ENCODE peak calls at places on chromosomes 4 and X, in six cellular contexts. C is H1, U is H9, G is neuronal stem cell, P is IMR-90, K is mesenchymal stem cell. W is an unnamed sample.

GRCh38 chrX:12988797-12989196 is 13.9 kb downstream of the TMSB4X start:
- DNase-seq in U (no peak), G (no peak), K (no peak), P (peak; percentile 74), C (no peak), W (no peak)

GRCh38 chr4:156248921-156249320 is 295.3 kb upstream of the CTSO start:
- DNase-seq in P (no peak), U (no peak), K (no peak), G (no peak), C (no peak), W (peak; percentile 45)

GRCh38 chr4:185590982-185591381 is 55.7 kb upstream of the PDLIM3 start:
- DNase-seq in P (no peak), U (no peak), C (no peak), G (no peak), K (no peak), W (no peak)

GRCh38 chrX:58025979-58026378 is 115.7 kb upstream of the ZXDA start:
- DNase-seq in P (peak; percentile 25), C (no peak), U (no peak), K (peak; percentile 10), G (no peak), W (no peak)

GRCh38 chr4:11900277-11900676 is 471.6 kb upstream of the HS3ST1 start:
- DNase-seq in P (no peak), G (no peak), K (no peak), U (no peak), C (no peak), W (no peak)

GRCh38 chrX:20248592-20249192 is 18.0 kb downstream of the RPS6KA3 start:
- DNase-seq in U (no peak), K (no peak), C (no peak), P (no peak), G (no peak), W (no peak)

GRCh38 chr4:7004331-7004730 is 38.8 kb upstream of the TADA2B start:
- DNase-seq in G (no peak), K (peak; percentile 36), C (no peak), U (no peak), P (no peak), W (no peak)

GRCh38 chr4:112038861-112039260 is 106.4 kb upstream of the FAM241A start:
- DNase-seq in G (no peak), K (peak; percentile 53), U (no peak), P (peak; percentile 4), C (no peak), W (no peak)

GRCh38 chrX:40971736-40972135 is 113.5 kb upstream of the USP9X start:
- DNase-seq in K (peak; percentile 15), P (peak; percentile 16), C (no peak), U (no peak), G (no peak), W (no peak)

GRCh38 chr4:105548483-105548882 is 3.9 kb upstream of the ARHGEF38 start:
- DNase-seq in G (no peak), U (no peak), P (no peak), C (no peak), K (peak; percentile 14), W (no peak)

GRCh38 chr4:133151681-133152329 is 2.7 kb downstream of the PCDH10 start:
- DNase-seq in K (peak; percentile 37), G (no peak), P (no peak), U (peak; percentile 73), C (no peak), W (no peak)

GRCh38 chr4:73593631-73594241 is 26.5 kb downstream of the RASSF6 start:
- DNase-seq in P (peak; percentile 49), K (peak; percentile 45), U (no peak), G (no peak), C (no peak), W (peak; percentile 29)

GRCh38 chr4:80989921-80990544 is 40.5 kb upstream of the BMP3 start:
- DNase-seq in C (peak; percentile 15), U (no peak), G (peak; percentile 51), K (peak; percentile 64), P (peak; percentile 73), W (peak; percentile 85)

GRCh38 chr4:173243321-173243720 is 74.7 kb downstream of the GALNT7 start:
- DNase-seq in U (no peak), G (no peak), P (peak; percentile 88), C (no peak), K (peak; percentile 70), W (peak; percentile 37)

GRCh38 chr4:107710493-107711459 is 9.3 kb downstream of the PAPSS1 start:
- DNase-seq in U (no peak), C (no peak), P (no peak), K (no peak), G (no peak), W (no peak)

GRCh38 chr4:19492611-19493010 is 759.1 kb upstream of the SLIT2 start:
- DNase-seq in U (no peak), G (no peak), P (peak; percentile 56), K (no peak), C (no peak), W (no peak)

GRCh38 chr4:183659919-183660318 is 826 bp downstream of the TRAPPC11 start:
- DNase-seq in C (no peak), G (no peak), U (no peak), K (no peak), P (peak; percentile 7), W (no peak)

GRCh38 chr4:15414601-15415091 is 13.2 kb upstream of the C1QTNF7 start:
- DNase-seq in P (peak; percentile 68), U (no peak), C (no peak), K (no peak), G (no peak), W (no peak)

GRCh38 chr4:67207941-67208441 is 337.3 kb downstream of the CENPC start:
- DNase-seq in G (no peak), C (no peak), P (no peak), K (no peak), U (no peak), W (no peak)

GRCh38 chr4:143375326-143376073 is 38.8 kb downstream of the GAB1 start:
- DNase-seq in K (peak; percentile 45), U (peak; percentile 50), C (no peak), P (no peak), G (no peak), W (no peak)

GRCh38 chr4:186781032-186781917 is 57.6 kb upstream of the FAT1 start:
- DNase-seq in P (peak; percentile 91), C (no peak), G (no peak), U (no peak), K (peak; percentile 72), W (no peak)

GRCh38 chr4:84470204-84470785 is 28.8 kb downstream of the NKX6-1 start:
- DNase-seq in U (peak; percentile 46), C (no peak), K (no peak), G (no peak), P (no peak), W (no peak)

GRCh38 chr4:4542824-4543485 is 1.1 kb upstream of the STX18 start:
- DNase-seq in P (no peak), G (no peak), U (no peak), C (no peak), K (no peak), W (no peak)

GRCh38 chr4:128386761-128387599 is 99.4 kb upstream of the PGRMC2 start:
- DNase-seq in P (peak; percentile 97), K (peak; percentile 99), G (no peak), U (no peak), C (no peak), W (peak; percentile 81)

GRCh38 chr4:128384091-128384520 is 96.5 kb upstream of the PGRMC2 start:
- DNase-seq in C (no peak), K (peak; percentile 66), G (no peak), U (no peak), P (peak; percentile 75), W (peak; percentile 83)

GRCh38 chr4:128384765-128385164 is 97.2 kb upstream of the PGRMC2 start:
- DNase-seq in G (no peak), U (no peak), C (no peak), P (no peak), K (no peak), W (no peak)

GRCh38 chr4:128385683-128386304 is 98.2 kb upstream of the PGRMC2 start:
- DNase-seq in C (no peak), P (peak; percentile 80), G (no peak), K (peak; percentile 99), U (no peak), W (peak; percentile 27)

GRCh38 chr4:128385199-128385598 is 97.6 kb upstream of the PGRMC2 start:
- DNase-seq in U (no peak), P (no peak), C (no peak), G (no peak), K (no peak), W (no peak)
- H3K18ac ChIP-seq in U (peak overlapping the region; percentile 15), P (peak overlapping the region; percentile 98), C (no peak overlapping the region), G (no peak overlapping the region), K (peak overlapping the region; percentile 71), W (no peak overlapping the region)

DNA sequence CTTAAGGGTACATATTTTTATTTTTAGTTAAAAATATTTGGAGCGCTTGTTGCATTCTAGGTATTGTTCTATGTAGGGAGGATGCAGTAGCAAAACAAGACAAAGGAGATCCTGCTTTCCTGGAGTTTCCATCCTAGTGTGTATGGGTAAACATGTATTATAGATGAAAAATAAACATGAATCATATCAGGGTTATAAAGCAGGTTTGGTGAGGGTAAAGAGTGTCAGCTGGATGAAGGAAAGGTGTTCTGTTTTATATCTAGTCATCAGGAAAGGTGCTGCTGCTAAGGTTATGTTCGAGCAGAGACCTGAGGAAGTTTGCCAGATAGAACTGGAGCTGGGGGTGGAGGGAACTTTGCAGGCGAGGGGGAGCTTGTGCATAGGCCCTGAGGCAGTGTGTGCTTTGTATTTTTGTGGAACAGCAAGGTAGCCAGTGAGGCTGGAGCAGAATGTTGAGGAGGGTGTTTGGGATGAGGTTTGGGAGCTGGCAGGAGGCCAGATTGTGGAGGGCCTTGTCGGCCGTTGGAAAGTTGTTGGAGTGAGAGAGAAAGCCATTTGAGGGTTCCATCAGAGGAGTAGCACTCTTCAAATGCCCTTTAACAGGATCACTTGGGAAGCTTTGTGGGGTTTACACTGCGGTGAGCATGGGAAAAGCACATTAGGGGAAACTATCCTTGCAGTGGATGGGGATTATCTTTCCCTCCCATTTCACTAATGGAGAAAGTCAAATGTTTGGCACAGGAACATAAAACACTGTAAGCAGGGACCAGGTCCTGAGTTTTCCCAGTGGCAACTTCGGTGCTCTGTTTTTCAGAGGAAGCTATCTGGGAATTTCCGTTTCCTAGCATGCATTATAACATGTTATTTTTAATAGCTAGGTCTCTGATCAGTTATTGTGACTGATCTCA is 35.9 kb downstream of the AFF1 start:
- DNase-seq in C (no peak), K (no peak), U (no peak), G (no peak), P (no peak), W (no peak)
- H4K91ac ChIP-seq in C (peak overlapping the region; percentile 16), K (no peak overlapping the region), U (no peak overlapping the region), G (no peak overlapping the region), P (no peak overlapping the region), W (no peak overlapping the region)

GRCh38 chr4:139858436-139859225 is 193.0 kb downstream of the MGST2 start:
- DNase-seq in P (no peak), U (no peak), K (no peak), C (no peak), G (no peak), W (peak; percentile 16)
- H3K18ac ChIP-seq in P (no peak overlapping the region), U (no peak overlapping the region), K (no peak overlapping the region), C (no peak overlapping the region), G (peak overlapping the region; percentile 20), W (no peak overlapping the region)

GRCh38 chr4:8617486-8618040 is 25.0 kb downstream of the CPZ start:
- DNase-seq in U (no peak), P (no peak), C (no peak), G (no peak), K (no peak), W (no peak)

GRCh38 chr4:8618421-8618820 is 25.9 kb downstream of the CPZ start:
- DNase-seq in G (no peak), C (no peak), P (no peak), K (no peak), U (no peak), W (no peak)

GRCh38 chr4:8615921-8616787 is 23.6 kb downstream of the CPZ start:
- DNase-seq in U (no peak), C (no peak), P (no peak), G (no peak), K (no peak), W (no peak)

GRCh38 chr4:8616831-8617230 is 24.3 kb downstream of the CPZ start:
- DNase-seq in C (no peak), U (no peak), P (no peak), K (no peak), G (no peak), W (no peak)

GRCh38 chr4:8618961-8619720 is 26.6 kb downstream of the CPZ start:
- DNase-seq in U (no peak), P (no peak), G (no peak), K (no peak), C (no peak), W (no peak)
- H4K91ac ChIP-seq in U (no peak overlapping the region), P (no peak overlapping the region), G (no peak overlapping the region), K (no peak overlapping the region), C (no peak overlapping the region), W (no peak overlapping the region)

W was measured in trophoblast cell.